ENCODE peak calls at places on chromosomes 3 and 15, in five cellular contexts. One of them, this sample, is unnamed.

GRCh38 chr3:187841552-187841951 is 96.3 kb upstream of the BCL6 start:
- DNase-seq in HepG2: no peak
- DNase-seq in SK-N-SH: no peak
- DNase-seq in GM12878: no peak
- DNase-seq in K562: no peak
- DNase-seq in this sample: no peak

GRCh38 chr15:77591960-77592613 is 40.6 kb downstream of the LINGO1 start:
- DNase-seq in HepG2: no peak
- DNase-seq in SK-N-SH: no peak
- DNase-seq in GM12878: no peak
- DNase-seq in K562: no peak
- DNase-seq in this sample: no peak

GRCh38 chr3:112357888-112358287 is 24.9 kb downstream of the CD200 start:
- DNase-seq in HepG2: no peak
- DNase-seq in SK-N-SH: no peak
- DNase-seq in GM12878: no peak
- DNase-seq in K562: no peak
- DNase-seq in this sample: no peak

GRCh38 chr3:189229421-189229820 is 57.6 kb downstream of the TPRG1 start:
- DNase-seq in HepG2: no peak
- DNase-seq in SK-N-SH: no peak
- DNase-seq in GM12878: no peak
- DNase-seq in K562: no peak
- DNase-seq in this sample: no peak

GRCh38 chr3:104677932-104678331 is 688.8 kb upstream of the ALCAM start:
- DNase-seq in HepG2: no peak
- DNase-seq in SK-N-SH: no peak
- DNase-seq in GM12878: no peak
- DNase-seq in K562: no peak
- DNase-seq in this sample: no peak

GRCh38 chr15:98650871-98651481 is 2.6 kb downstream of the IGF1R start:
- DNase-seq in HepG2: no peak
- DNase-seq in SK-N-SH: no peak
- DNase-seq in GM12878: no peak
- DNase-seq in K562: no peak
- DNase-seq in this sample: no peak

GRCh38 chr3:122760457-122761271 is 33.0 kb downstream of the HSPBAP1 start:
- DNase-seq in HepG2: no peak
- DNase-seq in SK-N-SH: no peak
- DNase-seq in GM12878: no peak
- DNase-seq in K562: no peak
- DNase-seq in this sample: no peak

GRCh38 chr3:36606871-36607765 is 157.2 kb downstream of the DCLK3 start:
- DNase-seq in HepG2: no peak
- DNase-seq in SK-N-SH: peak; percentile 40
- DNase-seq in GM12878: no peak
- DNase-seq in K562: no peak
- DNase-seq in this sample: no peak

GRCh38 chr3:184332370-184333090 is 4.9 kb upstream of the FAM131A start:
- DNase-seq in HepG2: no peak
- DNase-seq in SK-N-SH: no peak
- DNase-seq in GM12878: no peak
- DNase-seq in K562: no peak
- DNase-seq in this sample: no peak

GRCh38 chr3:145243875-145244274 is 917.1 kb downstream of the PLOD2 start:
- DNase-seq in HepG2: no peak
- DNase-seq in SK-N-SH: no peak
- DNase-seq in GM12878: no peak
- DNase-seq in K562: no peak
- DNase-seq in this sample: no peak

DNA sequence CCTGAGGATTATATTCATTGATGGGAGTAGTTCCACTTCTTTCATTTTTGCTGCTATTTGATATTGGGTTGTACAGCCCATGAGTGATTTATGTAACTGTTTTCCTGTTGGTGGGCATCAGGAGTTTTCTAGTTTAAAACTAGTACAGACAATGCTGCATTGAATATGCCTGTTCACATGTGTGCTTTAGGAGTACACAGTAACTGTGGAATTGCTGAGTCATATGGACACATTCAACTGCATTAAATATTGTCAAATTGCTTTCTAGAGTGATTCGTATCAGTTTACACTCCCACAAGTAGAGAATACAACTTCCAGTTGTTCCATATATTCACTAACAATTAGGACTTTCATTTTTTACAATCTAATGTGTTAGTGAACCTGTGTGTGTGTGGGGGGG is 59.8 kb upstream of the THSD4 start:
- DNase-seq in HepG2: no peak
- DNase-seq in SK-N-SH: no peak
- DNase-seq in GM12878: no peak
- DNase-seq in K562: no peak
- DNase-seq in this sample: no peak
- TF ChIP-seq FOXM1 in HepG2: no peak
- TF ChIP-seq FOXM1 in SK-N-SH: no peak
- TF ChIP-seq FOXM1 in GM12878: no peak
- TF ChIP-seq FOXM1 in K562: no peak
- TF ChIP-seq FOXM1 in this sample: no peak

DNA sequence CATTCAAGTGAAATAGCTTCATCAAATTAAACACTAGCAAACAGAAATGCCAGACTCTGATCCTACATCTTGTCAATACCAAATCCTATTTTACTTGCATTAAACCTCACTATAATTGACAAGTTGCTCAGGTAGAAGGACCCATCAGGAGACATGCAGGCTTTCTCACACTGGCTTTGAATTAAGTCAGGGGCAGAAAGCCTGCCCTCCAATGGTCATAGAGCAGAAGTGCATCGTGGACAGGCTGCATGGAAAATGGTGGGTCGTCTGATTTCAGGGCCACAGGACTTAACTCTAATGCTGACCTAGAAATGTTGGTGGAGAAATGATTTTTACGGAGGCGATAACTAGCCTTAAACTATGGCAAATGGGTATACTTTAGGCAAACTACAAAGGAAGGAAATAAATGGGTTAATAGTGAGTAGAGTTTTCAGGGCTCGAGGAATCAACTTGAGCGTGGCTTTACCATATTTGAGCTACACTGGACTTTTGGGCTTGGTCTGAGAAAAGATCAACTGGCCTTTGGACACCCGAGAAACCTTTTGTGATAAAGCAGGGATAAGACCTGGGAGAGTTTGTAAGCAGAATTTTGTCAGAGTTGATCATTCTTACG is 283.9 kb downstream of the GRM7 start:
- DNase-seq in HepG2: peak; percentile 1
- DNase-seq in SK-N-SH: peak; percentile 3
- DNase-seq in GM12878: no peak
- DNase-seq in K562: peak; percentile 23
- DNase-seq in this sample: peak; percentile 26
- TF ChIP-seq FOXM1 in HepG2: no peak
- TF ChIP-seq FOXM1 in SK-N-SH: no peak
- TF ChIP-seq FOXM1 in GM12878: no peak
- TF ChIP-seq FOXM1 in K562: no peak
- TF ChIP-seq FOXM1 in this sample: no peak

GRCh38 chr15:63463793-63464192 is 40.6 kb upstream of the USP3 start:
- DNase-seq in HepG2: no peak
- DNase-seq in SK-N-SH: no peak
- DNase-seq in GM12878: no peak
- DNase-seq in K562: no peak
- DNase-seq in this sample: no peak

GRCh38 chr15:63463030-63463429 is 41.4 kb upstream of the USP3 start:
- DNase-seq in HepG2: no peak
- DNase-seq in SK-N-SH: no peak
- DNase-seq in GM12878: no peak
- DNase-seq in K562: no peak
- DNase-seq in this sample: no peak

GRCh38 chr15:63466378-63467192 is 37.8 kb upstream of the USP3 start:
- DNase-seq in HepG2: peak; percentile 66
- DNase-seq in SK-N-SH: peak; percentile 72
- DNase-seq in GM12878: no peak
- DNase-seq in K562: peak; percentile 71
- DNase-seq in this sample: peak; percentile 48

GRCh38 chr15:63462053-63462452 is 42.3 kb upstream of the USP3 start:
- DNase-seq in HepG2: no peak
- DNase-seq in SK-N-SH: no peak
- DNase-seq in GM12878: no peak
- DNase-seq in K562: no peak
- DNase-seq in this sample: no peak

GRCh38 chr15:63465104-63465503 is 39.3 kb upstream of the USP3 start:
- DNase-seq in HepG2: no peak
- DNase-seq in SK-N-SH: no peak
- DNase-seq in GM12878: no peak
- DNase-seq in K562: no peak
- DNase-seq in this sample: no peak
- TF ChIP-seq FOXM1 in HepG2: no peak
- TF ChIP-seq FOXM1 in SK-N-SH: no peak
- TF ChIP-seq FOXM1 in GM12878: no peak
- TF ChIP-seq FOXM1 in K562: no peak
- TF ChIP-seq FOXM1 in this sample: no peak

GRCh38 chr15:79091204-79091867 is 756 bp upstream of the RASGRF1 start:
- DNase-seq in HepG2: no peak
- DNase-seq in SK-N-SH: peak; percentile 81
- DNase-seq in GM12878: no peak
- DNase-seq in K562: no peak
- DNase-seq in this sample: peak; percentile 61
- TF ChIP-seq FOXM1 in HepG2: no peak
- TF ChIP-seq FOXM1 in SK-N-SH: no peak
- TF ChIP-seq FOXM1 in GM12878: no peak
- TF ChIP-seq FOXM1 in K562: no peak
- TF ChIP-seq FOXM1 in this sample: no peak

GRCh38 chr3:12351145-12351544 is 62.3 kb downstream of the PPARG start:
- DNase-seq in HepG2: no peak
- DNase-seq in SK-N-SH: no peak
- DNase-seq in GM12878: no peak
- DNase-seq in K562: no peak
- DNase-seq in this sample: no peak

GRCh38 chr3:12347301-12347700 is 58.4 kb downstream of the PPARG start:
- DNase-seq in HepG2: no peak
- DNase-seq in SK-N-SH: no peak
- DNase-seq in GM12878: no peak
- DNase-seq in K562: no peak
- DNase-seq in this sample: no peak

GRCh38 chr3:12353796-12354505 is 65.1 kb downstream of the PPARG start:
- DNase-seq in HepG2: no peak
- DNase-seq in SK-N-SH: no peak
- DNase-seq in GM12878: no peak
- DNase-seq in K562: no peak
- DNase-seq in this sample: no peak

GRCh38 chr3:12352253-12352652 is 63.4 kb downstream of the PPARG start:
- DNase-seq in HepG2: no peak
- DNase-seq in SK-N-SH: no peak
- DNase-seq in GM12878: no peak
- DNase-seq in K562: no peak
- DNase-seq in this sample: no peak

GRCh38 chr3:12350151-12350813 is 61.4 kb downstream of the PPARG start:
- DNase-seq in HepG2: no peak
- DNase-seq in SK-N-SH: no peak
- DNase-seq in GM12878: no peak
- DNase-seq in K562: no peak
- DNase-seq in this sample: no peak
- TF ChIP-seq FOXM1 in HepG2: no peak
- TF ChIP-seq FOXM1 in SK-N-SH: no peak
- TF ChIP-seq FOXM1 in GM12878: no peak
- TF ChIP-seq FOXM1 in K562: no peak
- TF ChIP-seq FOXM1 in this sample: no peak

GRCh38 chr3:150377601-150378466 is 30.3 kb upstream of the TSC22D2 start:
- DNase-seq in HepG2: no peak
- DNase-seq in SK-N-SH: no peak
- DNase-seq in GM12878: no peak
- DNase-seq in K562: no peak
- DNase-seq in this sample: no peak
- TF ChIP-seq FOXM1 in HepG2: no peak
- TF ChIP-seq FOXM1 in SK-N-SH: no peak
- TF ChIP-seq FOXM1 in GM12878: no peak
- TF ChIP-seq FOXM1 in K562: no peak
- TF ChIP-seq FOXM1 in this sample: no peak

This sample was measured in HEK293T.